ENCODE peak calls at places on chromosomes 6 and 20, in ten cellular contexts. One of them, this sample, is unnamed.

GRCh38 chr6:22808466-22808865 is 239.1 kb downstream of the HDGFL1 start:
- DNase-seq in H7: no peak
- DNase-seq in HS-5: no peak
- DNase-seq in HFFc6: no peak
- DNase-seq in non-pigmented ciliary epithelial cell: no peak
- DNase-seq in tibial nerve: no peak
- DNase-seq in CD4-positive, CD25-positive, alpha-beta regulatory T cell: no peak
- DNase-seq in D341Med: no peak
- DNase-seq in GM04503: no peak
- DNase-seq in H9: no peak
- DNase-seq in this sample: no peak

GRCh38 chr6:113375950-113376846 is 480.9 kb upstream of the MARCKS start:
- DNase-seq in H7: no peak
- DNase-seq in HS-5: peak
- DNase-seq in HFFc6: peak
- DNase-seq in non-pigmented ciliary epithelial cell: no peak
- DNase-seq in tibial nerve: no peak
- DNase-seq in CD4-positive, CD25-positive, alpha-beta regulatory T cell: no peak
- DNase-seq in D341Med: no peak
- DNase-seq in GM04503: peak
- DNase-seq in H9: no peak
- DNase-seq in this sample: no peak

GRCh38 chr6:44575644-44576043 is 188.1 kb downstream of the CDC5L start:
- DNase-seq in H7: no peak
- DNase-seq in HS-5: no peak
- DNase-seq in HFFc6: no peak
- DNase-seq in non-pigmented ciliary epithelial cell: no peak
- DNase-seq in tibial nerve: no peak
- DNase-seq in CD4-positive, CD25-positive, alpha-beta regulatory T cell: no peak
- DNase-seq in D341Med: no peak
- DNase-seq in GM04503: peak
- DNase-seq in H9: no peak
- DNase-seq in this sample: no peak

GRCh38 chr20:11799131-11799800 is 118.4 kb upstream of the BTBD3 start:
- DNase-seq in H7: no peak
- DNase-seq in HS-5: no peak
- DNase-seq in HFFc6: no peak
- DNase-seq in non-pigmented ciliary epithelial cell: no peak
- DNase-seq in tibial nerve: no peak
- DNase-seq in CD4-positive, CD25-positive, alpha-beta regulatory T cell: no peak
- DNase-seq in D341Med: no peak
- DNase-seq in GM04503: no peak
- DNase-seq in H9: no peak
- DNase-seq in this sample: no peak

GRCh38 chr6:111781055-111781708 is 92.1 kb downstream of the FYN start:
- DNase-seq in H7: no peak
- DNase-seq in HS-5: no peak
- DNase-seq in HFFc6: no peak
- DNase-seq in non-pigmented ciliary epithelial cell: no peak
- DNase-seq in tibial nerve: no peak
- DNase-seq in CD4-positive, CD25-positive, alpha-beta regulatory T cell: no peak
- DNase-seq in D341Med: peak
- DNase-seq in GM04503: no peak
- DNase-seq in H9: no peak
- DNase-seq in this sample: no peak

GRCh38 chr6:169972736-169973135 is 221.3 kb downstream of the ERMARD start:
- DNase-seq in H7: peak
- DNase-seq in HS-5: no peak
- DNase-seq in HFFc6: no peak
- DNase-seq in non-pigmented ciliary epithelial cell: no peak
- DNase-seq in tibial nerve: no peak
- DNase-seq in CD4-positive, CD25-positive, alpha-beta regulatory T cell: no peak
- DNase-seq in D341Med: no peak
- DNase-seq in GM04503: no peak
- DNase-seq in H9: peak
- DNase-seq in this sample: no peak

GRCh38 chr6:123715243-123715863 is 78.6 kb upstream of the TRDN start:
- DNase-seq in H7: no peak
- DNase-seq in HS-5: peak
- DNase-seq in HFFc6: no peak
- DNase-seq in non-pigmented ciliary epithelial cell: no peak
- DNase-seq in tibial nerve: peak
- DNase-seq in CD4-positive, CD25-positive, alpha-beta regulatory T cell: no peak
- DNase-seq in D341Med: peak
- DNase-seq in GM04503: no peak
- DNase-seq in H9: no peak
- DNase-seq in this sample: no peak

GRCh38 chr6:156786652-156787051 is 9.5 kb downstream of the ARID1B start:
- DNase-seq in H7: no peak
- DNase-seq in HS-5: no peak
- DNase-seq in HFFc6: no peak
- DNase-seq in non-pigmented ciliary epithelial cell: no peak
- DNase-seq in tibial nerve: no peak
- DNase-seq in CD4-positive, CD25-positive, alpha-beta regulatory T cell: no peak
- DNase-seq in D341Med: no peak
- DNase-seq in GM04503: no peak
- DNase-seq in H9: no peak
- DNase-seq in this sample: no peak

GRCh38 chr6:130931683-130932082 is 104.5 kb downstream of the SMLR1 start:
- DNase-seq in H7: no peak
- DNase-seq in HS-5: no peak
- DNase-seq in HFFc6: no peak
- DNase-seq in non-pigmented ciliary epithelial cell: no peak
- DNase-seq in tibial nerve: no peak
- DNase-seq in CD4-positive, CD25-positive, alpha-beta regulatory T cell: no peak
- DNase-seq in D341Med: no peak
- DNase-seq in GM04503: no peak
- DNase-seq in H9: no peak
- DNase-seq in this sample: no peak

GRCh38 chr6:69865126-69865525 is 1.2 kb upstream of the COL19A1 start:
- DNase-seq in H7: no peak
- DNase-seq in HS-5: peak
- DNase-seq in HFFc6: peak
- DNase-seq in non-pigmented ciliary epithelial cell: peak
- DNase-seq in tibial nerve: peak
- DNase-seq in CD4-positive, CD25-positive, alpha-beta regulatory T cell: no peak
- DNase-seq in D341Med: no peak
- DNase-seq in GM04503: peak
- DNase-seq in H9: no peak
- DNase-seq in this sample: no peak

GRCh38 chr6:42030585-42031506 is 19.5 kb upstream of the TAF8 start:
- DNase-seq in H7: peak
- DNase-seq in HS-5: no peak
- DNase-seq in HFFc6: no peak
- DNase-seq in non-pigmented ciliary epithelial cell: no peak
- DNase-seq in tibial nerve: no peak
- DNase-seq in CD4-positive, CD25-positive, alpha-beta regulatory T cell: no peak
- DNase-seq in D341Med: no peak
- DNase-seq in GM04503: no peak
- DNase-seq in H9: no peak
- DNase-seq in this sample: no peak

GRCh38 chr6:148952147-148953041 is 205.6 kb downstream of the UST start:
- DNase-seq in H7: no peak
- DNase-seq in HS-5: no peak
- DNase-seq in HFFc6: peak
- DNase-seq in non-pigmented ciliary epithelial cell: no peak
- DNase-seq in tibial nerve: no peak
- DNase-seq in CD4-positive, CD25-positive, alpha-beta regulatory T cell: no peak
- DNase-seq in D341Med: no peak
- DNase-seq in GM04503: peak
- DNase-seq in H9: no peak
- DNase-seq in this sample: no peak

This sample was measured in GM12892.